ENCODE peak calls at places on chromosomes 2 and 18, in ten cellular contexts. G is stimulated activated CD4-positive, alpha-beta T cell treated with anti-CD3 and anti-CD28 coated beads, Interleukin-15, amount 100 ng/mL, for 24 hours; S is GM12865; J is GM23248; E is Caki2; L is activated T-cell treated with anti-CD3 and anti-CD28 coated beads, Interleukin-2, amount 50 U/mL, for 48 hours; T is aorta; U is AG20443; Q is suprapubic skin; A is KBM-7. B is an unnamed sample.

GRCh38 chr2:237995036-237995435 is 28.2 kb downstream of the UBE2F start:
- DNase-seq in G (no peak), S (no peak), J (no peak), E (no peak), L (peak), T (no peak), U (no peak), Q (peak), A (no peak), B (no peak)

GRCh38 chr2:107020386-107020785 is 134.4 kb upstream of the ST6GAL2 start:
- DNase-seq in G (no peak), S (no peak), J (no peak), E (no peak), L (no peak), T (no peak), U (no peak), Q (no peak), A (no peak), B (no peak)

GRCh38 chr2:159094173-159094737 is 125.8 kb downstream of the TANC1 start:
- DNase-seq in G (no peak), S (no peak), J (peak), E (no peak), L (peak), T (peak), U (peak), Q (no peak), A (no peak), B (no peak)

GRCh38 chr2:2848621-2849443 is 517.8 kb upstream of the MYT1L start:
- DNase-seq in G (no peak), S (no peak), J (no peak), E (no peak), L (no peak), T (no peak), U (no peak), Q (no peak), A (no peak), B (no peak)

GRCh38 chr18:3245185-3245564 is 2.4 kb upstream of the MYL12A start:
- DNase-seq in G (no peak), S (no peak), J (no peak), E (no peak), L (no peak), T (no peak), U (no peak), Q (no peak), A (no peak), B (no peak)

GRCh38 chr2:234997389-234997788 is 45.6 kb downstream of the SH3BP4 start:
- DNase-seq in G (no peak), S (no peak), J (no peak), E (no peak), L (no peak), T (no peak), U (no peak), Q (no peak), A (no peak), B (no peak)

GRCh38 chr2:206274434-206275273 is at the start of gene ZDBF2:
- DNase-seq in G (peak), S (peak), J (peak), E (peak), L (peak), T (peak), U (peak), Q (no peak), A (peak), B (peak)

GRCh38 chr18:58909521-58909920 is 44.8 kb downstream of the ZNF532 start:
- DNase-seq in G (no peak), S (no peak), J (no peak), E (no peak), L (no peak), T (no peak), U (no peak), Q (no peak), A (no peak), B (no peak)

GRCh38 chr2:72929010-72929409 is 11.7 kb downstream of the EMX1 start:
- DNase-seq in G (no peak), S (no peak), J (no peak), E (no peak), L (no peak), T (no peak), U (no peak), Q (no peak), A (no peak), B (no peak)

GRCh38 chr2:231613655-231614558 is 21.2 kb downstream of the TEX44 start:
- DNase-seq in G (peak), S (peak), J (peak), E (peak), L (peak), T (peak), U (peak), Q (peak), A (peak), B (peak)

GRCh38 chr2:192498747-192499146 is 304.0 kb upstream of the TMEFF2 start:
- DNase-seq in G (no peak), S (no peak), J (no peak), E (no peak), L (no peak), T (no peak), U (no peak), Q (no peak), A (no peak), B (no peak)

GRCh38 chr2:68774569-68775271 is 40.1 kb downstream of the ARHGAP25 start:
- DNase-seq in G (peak), S (peak), J (no peak), E (no peak), L (peak), T (peak), U (no peak), Q (peak), A (peak), B (peak)

GRCh38 chr2:109655287-109655686 is 41.1 kb downstream of the SOWAHC start:
- DNase-seq in G (no peak), S (no peak), J (peak), E (no peak), L (no peak), T (no peak), U (peak), Q (no peak), A (no peak), B (no peak)

GRCh38 chr2:949894-950626 is 589 bp upstream of the SNTG2 start:
- DNase-seq in G (peak), S (no peak), J (peak), E (no peak), L (peak), T (no peak), U (no peak), Q (no peak), A (no peak), B (no peak)

GRCh38 chr18:10249270-10249669 is 205.2 kb upstream of the APCDD1 start:
- DNase-seq in G (no peak), S (no peak), J (no peak), E (no peak), L (no peak), T (no peak), U (no peak), Q (no peak), A (no peak), B (no peak)

GRCh38 chr2:12675352-12675795 is 41.4 kb upstream of the TRIB2 start:
- DNase-seq in G (no peak), S (no peak), J (peak), E (no peak), L (no peak), T (no peak), U (peak), Q (no peak), A (no peak), B (no peak)

GRCh38 chr18:2191180-2191790 is 380.0 kb downstream of the METTL4 start:
- DNase-seq in G (no peak), S (no peak), J (no peak), E (no peak), L (no peak), T (no peak), U (no peak), Q (no peak), A (no peak), B (no peak)

B was measured in activated T-helper 2 cell treated with anti-CD3 and anti-CD28 coated beads, Interferon-gamma antibody, Interleukin-2, Interleukin-4, amounts not matched to agents 10 μg/mL and 5 μg/mL and 100 μg/mL, durations not matched to agents 14 hours and 24 hours and 36 hours.